ENCODE peak calls at places on chromosomes 6 and 20, in six cellular contexts. K is neuronal stem cell, B is psoas muscle, E is aorta, H is stomach, J is mesendoderm. F is an unnamed sample. For H3K4me1, the result is how much of the 10 kb centered on the place peaks cover.

GRCh38 chr20:11777861-11778570 is 139.7 kb upstream of the BTBD3 start:
- DNase-seq in J (no peak), E (no peak), B (no peak), K (no peak), H (no peak), F (no peak)

GRCh38 chr6:101818056-101818455 is 424.5 kb downstream of the GRIK2 start:
- DNase-seq in B (no peak), H (no peak), J (no peak), E (no peak), K (peak), F (no peak)

GRCh38 chr20:60055740-60056139 is 97.5 kb downstream of the CDH26 start:
- DNase-seq in H (peak), J (no peak), E (peak), K (no peak), B (no peak), F (no peak)

GRCh38 chr6:125743604-125744003 is 5.8 kb upstream of the HEY2 start:
- DNase-seq in E (no peak), B (no peak), K (no peak), J (no peak), H (no peak), F (no peak)

GRCh38 chr6:18600236-18600635 is 213.1 kb downstream of the RNF144B start:
- DNase-seq in K (no peak), J (peak), B (no peak), E (no peak), H (no peak), F (no peak)

GRCh38 chr6:114364295-114364694 is 21.5 kb upstream of the HS3ST5 start:
- DNase-seq in K (no peak), B (no peak), J (peak), E (no peak), H (no peak), F (no peak)

GRCh38 chr6:157592980-157593379 is 212.0 kb downstream of the ZDHHC14 start:
- DNase-seq in B (no peak), E (no peak), J (no peak), H (no peak), K (no peak), F (no peak)

GRCh38 chr6:146990284-146990683 is 213.9 kb upstream of the STXBP5 start:
- DNase-seq in J (no peak), K (no peak), E (no peak), B (no peak), H (no peak), F (no peak)

GRCh38 chr6:108585921-108586320 is 25.2 kb downstream of the FOXO3 start:
- DNase-seq in E (no peak), B (no peak), J (no peak), K (no peak), H (no peak), F (no peak)

GRCh38 chr6:19210849-19211590 is 626.1 kb upstream of the ID4 start:
- DNase-seq in J (peak), B (peak), E (no peak), H (no peak), K (peak), F (no peak)

GRCh38 chr20:46751856-46752255 is 42.4 kb downstream of the SLC2A10 start:
- DNase-seq in K (no peak), E (no peak), H (no peak), B (no peak), J (peak), F (no peak)

GRCh38 chr6:130161627-130162404 is 60.9 kb downstream of the SAMD3 start:
- DNase-seq in E (no peak), H (no peak), J (no peak), B (no peak), K (no peak), F (no peak)

GRCh38 chr6:122789078-122789861 is at the start of gene SMPDL3A:
- DNase-seq in H (peak), B (peak), E (peak), K (peak), J (peak), F (peak)

GRCh38 chr6:6649824-6650349 is 61.4 kb downstream of the LY86 start:
- DNase-seq in K (no peak), E (no peak), J (no peak), B (no peak), H (no peak), F (no peak)

GRCh38 chr6:40792183-40792582 is 205.0 kb upstream of the LRFN2 start:
- DNase-seq in J (no peak), E (no peak), H (no peak), K (no peak), B (no peak), F (no peak)

GRCh38 chr6:80543598-80544181 is 437.2 kb downstream of the BCKDHB start:
- DNase-seq in J (no peak), K (no peak), H (no peak), E (no peak), B (no peak), F (no peak)

GRCh38 chr20:23643665-23644064 is 5.9 kb upstream of the CST3 start:
- DNase-seq in H (no peak), E (no peak), B (no peak), J (no peak), K (no peak), F (no peak)

GRCh38 chr6:107173779-107174178 is 58.5 kb upstream of the BEND3 start:
- DNase-seq in E (no peak), H (no peak), B (no peak), J (no peak), K (no peak), F (no peak)

GRCh38 chr6:90249458-90249857 is 47.2 kb downstream of the BACH2 start:
- DNase-seq in H (no peak), K (no peak), J (no peak), B (no peak), E (no peak), F (no peak)

GRCh38 chr6:90247262-90247661 is 49.4 kb downstream of the BACH2 start:
- DNase-seq in B (no peak), J (no peak), E (no peak), K (no peak), H (no peak), F (no peak)

GRCh38 chr6:90251295-90251992 is 45.2 kb downstream of the BACH2 start:
- DNase-seq in J (no peak), E (no peak), K (no peak), B (no peak), H (no peak), F (no peak)

GRCh38 chr6:90250405-90250804 is 46.2 kb downstream of the BACH2 start:
- DNase-seq in E (no peak), B (no peak), J (no peak), H (no peak), K (no peak), F (no peak)

GRCh38 chr6:90249044-90249443 is 47.6 kb downstream of the BACH2 start:
- DNase-seq in E (no peak), J (no peak), K (no peak), H (no peak), B (no peak), F (no peak)
- H3K4me3 ChIP-seq in E (no peak), J (no peak), K (no peak), H (no peak), B (no peak), F (no peak)

GRCh38 chr20:63734946-63735858 is 1.3 kb upstream of the LIME1 start:
- DNase-seq in H (no peak), K (no peak), B (no peak), J (no peak), E (peak), F (no peak)

GRCh38 chr20:63736893-63737689 is 627 bp downstream of the LIME1 start:
- DNase-seq in H (no peak), J (no peak), E (peak), B (peak), K (no peak), F (no peak)

GRCh38 chr20:63737690-63737939 is 1.2 kb downstream of the LIME1 start:
- DNase-seq in K (no peak), J (no peak), E (no peak), B (no peak), H (no peak), F (no peak)

GRCh38 chr20:63734111-63734945 is 2.1 kb upstream of the LIME1 start:
- DNase-seq in E (no peak), K (no peak), H (no peak), B (no peak), J (no peak), F (no peak)

DNA sequence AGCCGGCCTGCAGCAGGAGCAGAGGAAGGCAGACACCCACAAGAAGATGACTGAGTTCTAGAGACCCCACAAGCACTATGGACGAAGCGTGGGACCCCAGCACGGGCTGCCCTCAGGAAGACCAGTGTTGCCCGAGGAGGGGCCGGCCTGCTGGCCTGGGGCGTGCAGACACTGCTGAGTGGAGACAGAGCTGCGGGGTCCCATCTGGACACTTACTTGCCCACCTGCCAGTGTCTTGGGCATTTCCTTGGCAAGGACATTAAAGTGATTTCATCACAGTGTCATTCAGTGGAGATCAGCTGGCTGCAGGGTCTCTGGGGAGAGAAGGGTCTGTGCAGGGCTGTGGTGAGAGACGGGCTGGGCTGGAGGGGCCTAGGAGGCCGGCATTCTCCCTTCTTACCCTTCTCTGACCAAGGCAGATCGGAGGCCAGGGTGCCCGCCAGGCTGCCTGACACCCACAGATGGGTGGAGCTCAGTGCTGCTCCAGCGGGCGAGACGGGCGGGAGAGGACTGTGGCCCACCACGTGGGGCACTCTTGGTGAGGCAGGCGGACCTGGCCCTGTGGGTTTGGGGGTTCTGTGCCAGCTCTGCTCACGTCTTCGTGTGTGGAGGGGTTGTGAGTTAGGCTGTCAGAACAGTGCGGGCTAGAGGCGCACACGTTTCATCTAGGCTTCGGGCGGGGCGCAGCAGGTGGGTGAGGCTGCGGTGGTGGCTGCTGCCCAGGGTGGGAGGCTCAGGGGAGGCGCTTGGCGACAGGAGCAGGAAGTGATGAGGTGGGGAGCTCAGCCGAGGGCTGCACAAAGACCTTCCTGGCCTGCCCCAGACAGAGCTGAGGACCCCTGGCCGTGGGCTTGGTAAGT is at the start of gene LIME1:
- DNase-seq in E (peak), K (no peak), B (peak), J (no peak), H (peak), F (no peak)
- H3K4me1 ChIP-seq in E (under half), K (under half), B (under half), J (under half), H (under half), F (under half)

GRCh38 chr6:44271914-44272313 is 1.7 kb downstream of the TMEM151B start:
- DNase-seq in K (no peak), J (no peak), B (no peak), H (no peak), E (no peak), F (no peak)

GRCh38 chr6:44273617-44274016 is 3.4 kb downstream of the TMEM151B start:
- DNase-seq in E (no peak), H (no peak), B (no peak), J (no peak), K (no peak), F (no peak)

GRCh38 chr6:44271406-44271723 is 1.1 kb downstream of the TMEM151B start:
- DNase-seq in J (no peak), H (no peak), K (no peak), B (peak), E (no peak), F (no peak)

GRCh38 chr6:44272999-44273566 is 2.8 kb downstream of the TMEM151B start:
- DNase-seq in K (no peak), B (peak), H (no peak), J (no peak), E (no peak), F (no peak)

GRCh38 chr6:44272529-44272928 is 2.3 kb downstream of the TMEM151B start:
- DNase-seq in E (no peak), J (no peak), H (no peak), B (no peak), K (no peak), F (no peak)
- H3K4me3 ChIP-seq in E (no peak), J (no peak), H (no peak), B (no peak), K (no peak), F (no peak)

GRCh38 chr6:43178150-43178549 is 3.8 kb upstream of the CUL9 start:
- DNase-seq in J (no peak), K (no peak), H (no peak), E (no peak), B (no peak), F (no peak)
- H3K4me1 ChIP-seq in J (under half), K (under half), H (under half), E (under half), B (under half), F (under half)

GRCh38 chr6:20233007-20233730 is 20.9 kb upstream of the MBOAT1 start:
- DNase-seq in K (no peak), B (no peak), H (no peak), J (no peak), E (no peak), F (no peak)

GRCh38 chr6:20236344-20236743 is 24.1 kb upstream of the MBOAT1 start:
- DNase-seq in K (no peak), H (no peak), E (no peak), B (no peak), J (no peak), F (no peak)

GRCh38 chr6:20236899-20237600 is 24.8 kb upstream of the MBOAT1 start:
- DNase-seq in J (no peak), K (no peak), E (no peak), B (no peak), H (no peak), F (no peak)

GRCh38 chr6:20234136-20234535 is 21.9 kb upstream of the MBOAT1 start:
- DNase-seq in J (no peak), H (no peak), K (no peak), E (no peak), B (no peak), F (no peak)

DNA sequence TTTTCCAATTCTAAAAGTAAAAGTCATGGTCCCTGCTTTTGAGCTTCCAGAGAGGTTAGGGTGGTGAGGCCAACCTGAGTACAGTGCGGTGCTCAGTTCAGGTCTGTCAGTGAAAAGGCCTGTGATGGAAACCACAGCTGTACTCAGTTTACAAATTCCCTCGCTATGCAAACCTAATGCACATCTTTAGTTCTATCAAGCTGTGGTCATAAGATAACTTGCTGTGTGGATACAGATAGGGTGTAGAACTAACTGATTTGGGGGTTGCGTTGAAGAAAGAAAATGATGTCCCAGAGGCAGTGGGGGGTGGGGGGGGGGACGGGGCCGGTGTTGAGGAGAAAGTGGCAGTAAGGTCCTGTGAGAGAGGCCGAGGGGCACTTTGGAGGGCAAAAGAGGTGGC is 22.8 kb upstream of the MBOAT1 start:
- DNase-seq in K (no peak), E (no peak), H (no peak), J (no peak), B (no peak), F (no peak)
- H3K4me3 ChIP-seq in K (no peak), E (no peak), H (no peak), J (no peak), B (no peak), F (no peak)

F was measured in prostate gland.